ENCODE peak calls at places on chromosomes 7 and 10, in six cellular contexts. U is left lung, S is right atrium auricular region, L is heart right ventricle, K is fibroblast of lung, I is heart left ventricle. D is an unnamed sample.
A peak's percentile ranks its signal among the peaks of the same experiment; 100 is the strongest.

GRCh38 chr7:88328787-88329186 is 22.1 kb upstream of the STEAP4 start:
- DNase-seq in S (no peak), I (no peak), U (no peak), L (no peak), K (no peak), D (no peak)

GRCh38 chr10:9596368-9596920 is 1421.2 kb upstream of the CELF2 start:
- DNase-seq in K (peak; percentile 53), S (no peak), U (no peak), I (no peak), L (no peak), D (peak; percentile 13)

GRCh38 chr10:78339251-78339650 is 305.6 kb downstream of the RPS24 start:
- DNase-seq in L (no peak), I (no peak), U (no peak), S (peak; percentile 30), K (no peak), D (no peak)

GRCh38 chr10:96850825-96851224 is 18.7 kb downstream of the LCOR start:
- DNase-seq in L (no peak), U (no peak), S (no peak), K (peak; percentile 97), I (no peak), D (peak; percentile 97)

GRCh38 chr10:29495366-29495765 is 139.4 kb downstream of the SVIL start:
- DNase-seq in I (no peak), U (no peak), S (peak; percentile 28), K (no peak), L (no peak), D (no peak)

GRCh38 chr7:21945374-21946227 is at the start of gene CDCA7L:
- DNase-seq in S (peak; percentile 63), K (peak; percentile 77), L (peak; percentile 67), U (peak; percentile 93), I (peak; percentile 85), D (peak; percentile 80)

GRCh38 chr7:7911339-7911738 is 57.3 kb upstream of the GLCCI1 start:
- DNase-seq in L (no peak), K (peak; percentile 97), I (no peak), U (no peak), S (no peak), D (peak; percentile 90)

GRCh38 chr10:30231071-30231652 is 117.9 kb downstream of the MTPAP start:
- DNase-seq in U (no peak), K (no peak), I (no peak), L (no peak), S (no peak), D (no peak)

GRCh38 chr7:76108540-76109233 is 60.8 kb downstream of the MDH2 start:
- DNase-seq in U (no peak), L (peak; percentile 13), S (peak; percentile 63), I (no peak), K (peak; percentile 41), D (peak; percentile 56)

GRCh38 chr7:36535866-36536664 is 146.4 kb downstream of the ANLN start:
- DNase-seq in S (no peak), U (no peak), K (peak; percentile 80), I (no peak), L (no peak), D (no peak)

GRCh38 chr7:117251687-117252086 is 71.2 kb downstream of the WNT2 start:
- DNase-seq in L (no peak), U (no peak), K (peak; percentile 96), S (no peak), I (no peak), D (peak; percentile 37)

GRCh38 chr10:128178319-128178937 is 52.2 kb upstream of the MKI67 start:
- DNase-seq in K (peak; percentile 4), I (no peak), U (no peak), L (no peak), S (no peak), D (peak; percentile 49)

GRCh38 chr7:41694490-41694889 is 8.4 kb downstream of the INHBA start:
- DNase-seq in U (no peak), K (no peak), L (no peak), I (no peak), S (no peak), D (no peak)

GRCh38 chr10:125231116-125231812 is 70.9 kb upstream of the CTBP2 start:
- DNase-seq in L (no peak), U (no peak), K (peak; percentile 98), S (no peak), I (no peak), D (peak; percentile 96)

GRCh38 chr7:77482015-77482414 is 55.1 kb upstream of the PTPN12 start:
- DNase-seq in S (no peak), I (no peak), U (no peak), K (no peak), L (no peak), D (peak; percentile 46)

GRCh38 chr7:100571829-100572116 is 1.9 kb downstream of the SAP25 start:
- DNase-seq in L (no peak), S (no peak), K (no peak), U (peak; percentile 14), I (no peak), D (no peak)

GRCh38 chr7:74372511-74373111 is 81.1 kb upstream of the GTF2IRD1 start:
- DNase-seq in K (peak; percentile 21), S (no peak), L (peak; percentile 38), I (no peak), U (peak; percentile 83), D (peak; percentile 33)

GRCh38 chr7:108455833-108456677 is at the start of gene NRCAM:
- DNase-seq in L (no peak), S (no peak), K (peak; percentile 68), U (peak; percentile 76), I (peak; percentile 27), D (peak; percentile 34)

GRCh38 chr7:70193514-70193913 is 595.2 kb downstream of the AUTS2 start:
- DNase-seq in K (peak; percentile 38), S (no peak), L (no peak), I (no peak), U (no peak), D (peak; percentile 40)

GRCh38 chr7:47571355-47572100 is 10.4 kb downstream of the TNS3 start:
- DNase-seq in K (peak; percentile 97), U (peak; percentile 86), S (peak; percentile 84), I (peak; percentile 90), L (peak; percentile 76), D (peak; percentile 69)

GRCh38 chr7:20358762-20359282 is 28.1 kb downstream of the ITGB8 start:
- DNase-seq in K (no peak), L (no peak), S (no peak), I (no peak), U (no peak), D (no peak)

GRCh38 chr10:107037192-107038122 is 127.0 kb downstream of the SORCS1 start:
- DNase-seq in L (no peak), I (no peak), K (no peak), S (no peak), U (no peak), D (no peak)

GRCh38 chr7:151367304-151367703 is 25.7 kb downstream of the NUB1 start:
- DNase-seq in U (no peak), K (peak; percentile 55), L (no peak), I (no peak), S (no peak), D (peak; percentile 60)

GRCh38 chr10:15043674-15044073 is at the start of gene OLAH:
- DNase-seq in I (no peak), K (no peak), L (no peak), S (no peak), U (no peak), D (peak; percentile 62)

GRCh38 chr7:123609883-123610239 is 8.2 kb downstream of the ASB15 start:
- DNase-seq in U (no peak), I (no peak), K (no peak), L (no peak), S (no peak), D (no peak)

GRCh38 chr10:121609426-121610380 is 11.5 kb upstream of the FGFR2 start:
- DNase-seq in I (no peak), L (no peak), K (no peak), S (no peak), U (no peak), D (no peak)

GRCh38 chr10:121607310-121608055 is 9.2 kb upstream of the FGFR2 start:
- DNase-seq in L (no peak), K (no peak), U (no peak), S (no peak), I (no peak), D (no peak)

GRCh38 chr10:121611431-121612159 is 13.4 kb upstream of the FGFR2 start:
- DNase-seq in L (no peak), I (no peak), K (no peak), U (no peak), S (no peak), D (no peak)

GRCh38 chr10:121610798-121611325 is 12.6 kb upstream of the FGFR2 start:
- DNase-seq in K (peak; percentile 25), U (no peak), S (no peak), I (no peak), L (no peak), D (peak; percentile 10)

GRCh38 chr10:121608669-121609190 is 10.5 kb upstream of the FGFR2 start:
- DNase-seq in K (no peak), I (no peak), U (peak; percentile 86), L (no peak), S (no peak), D (no peak)
- H3K4me3 ChIP-seq in K (no peak overlapping the region), I (peak overlapping the region; percentile 33), U (peak overlapping the region; percentile 15), L (peak overlapping the region; percentile 39), S (peak overlapping the region; percentile 47), D (no peak overlapping the region)

DNA sequence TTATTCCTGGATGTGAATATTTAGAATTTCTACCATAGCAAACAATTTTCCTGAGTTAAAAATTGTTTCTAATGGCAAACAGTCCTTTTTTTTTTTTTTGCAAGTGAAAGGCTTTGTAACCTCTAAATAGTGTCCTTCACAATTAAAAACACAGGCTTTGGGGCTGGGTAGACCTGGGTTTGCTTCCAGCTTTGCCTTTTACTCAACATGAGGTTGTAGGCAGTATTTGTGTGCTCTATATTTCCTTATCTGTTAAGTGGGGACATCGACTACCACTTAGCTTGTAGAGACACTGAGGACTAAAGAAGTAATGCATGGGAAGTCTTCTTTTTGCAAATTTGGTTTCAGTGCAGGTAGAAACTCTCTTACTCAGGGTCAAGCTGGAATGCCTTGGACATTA is 169.4 kb upstream of the GRB10 start:
- DNase-seq in I (no peak), L (no peak), U (no peak), K (no peak), S (no peak), D (no peak)
- TF ChIP-seq CTCF in I (no peak), L (no peak), U (no peak), K (no peak), S (no peak), D (no peak)

DNA sequence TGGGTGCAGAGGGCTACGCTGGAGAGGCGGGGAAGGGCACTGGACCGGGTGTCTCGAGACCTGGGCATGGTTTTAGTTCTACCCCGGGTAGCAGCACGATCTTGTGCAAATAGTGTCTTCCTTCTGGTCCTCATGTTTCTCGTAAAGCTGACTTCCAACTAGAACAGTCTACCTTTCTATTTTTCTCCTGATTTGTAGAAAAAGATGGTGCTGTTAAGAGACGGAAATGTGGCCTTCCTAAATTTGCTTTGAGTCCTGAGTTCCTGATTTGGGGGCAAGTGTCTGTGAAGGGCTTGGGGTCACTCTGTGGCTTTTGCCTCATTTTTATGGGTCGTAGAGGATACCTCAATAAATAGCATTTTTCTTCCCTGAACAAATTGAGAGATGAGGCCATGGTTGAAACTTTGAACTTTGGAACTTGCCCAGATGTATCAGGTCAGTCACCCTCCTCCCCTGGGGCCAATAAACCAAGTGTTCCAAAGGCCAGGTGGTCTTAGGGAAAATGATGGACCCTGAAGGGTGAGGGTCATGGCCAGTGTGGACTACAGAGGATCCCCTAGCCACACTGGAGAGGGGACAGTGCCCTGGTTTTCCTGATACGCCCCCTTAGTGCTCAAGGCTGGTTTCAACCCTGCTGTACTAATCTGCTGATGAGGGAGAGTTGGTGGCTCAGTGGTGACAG is 45.2 kb downstream of the GRK5 start:
- DNase-seq in K (no peak), S (no peak), I (peak; percentile 3), L (no peak), U (no peak), D (no peak)
- H3K4me3 ChIP-seq in K (no peak overlapping the region), S (no peak overlapping the region), I (no peak overlapping the region), L (no peak overlapping the region), U (no peak overlapping the region), D (no peak overlapping the region)

GRCh38 chr7:37848297-37848696 is at the start of gene NME8:
- DNase-seq in L (no peak), K (no peak), U (no peak), I (no peak), S (no peak), D (no peak)

GRCh38 chr7:37853468-37853867 is 5.1 kb downstream of the NME8 start:
- DNase-seq in L (no peak), S (no peak), U (no peak), I (no peak), K (no peak), D (peak; percentile 5)
- TF ChIP-seq CTCF in L (no peak), S (peak; percentile 28), U (no peak), I (no peak), K (peak; percentile 4), D (peak; percentile 40)

D was measured in choroid plexus epithelial cell.